ENCODE peak calls at places on chromosomes 13 and 19, in nine cellular contexts. T is left ventricle myocardium inferior, N is GM12865, C is OCI-LY7, H is brain microvascular endothelial cell, Z is heart right ventricle, B is choroid plexus epithelial cell, P is fibroblast of lung, A is HL-60. U is an unnamed sample.

GRCh38 chr19:49145485-49146407 is 9.4 kb downstream of the HRC start:
- DNase-seq in H (peak; percentile 67), N (peak; percentile 71), C (peak; percentile 93), P (peak; percentile 71), B (peak; percentile 86), T (peak; percentile 84), Z (peak; percentile 77), A (peak; percentile 67), U (no peak)

GRCh38 chr19:3073159-3073563 is 10.9 kb upstream of the TLE5 start:
- DNase-seq in H (peak; percentile 32), C (no peak), B (peak; percentile 75), P (peak; percentile 89), A (no peak), T (no peak), N (no peak), Z (no peak), U (peak; percentile 72)

GRCh38 chr13:77207943-77208342 is 119.0 kb downstream of the MYCBP2 start:
- DNase-seq in A (no peak), T (no peak), B (peak; percentile 78), H (peak; percentile 26), N (no peak), P (peak; percentile 79), C (no peak), Z (no peak), U (no peak)

GRCh38 chr19:6236310-6237291 is 43.2 kb downstream of the MLLT1 start:
- DNase-seq in B (no peak), H (no peak), A (no peak), Z (no peak), P (no peak), C (no peak), N (no peak), T (peak; percentile 29), U (no peak)

GRCh38 chr19:41302624-41303351 is 7.2 kb upstream of the CCDC97 start:
- DNase-seq in C (no peak), T (no peak), P (no peak), B (no peak), Z (no peak), H (no peak), N (peak; percentile 88), A (peak; percentile 45), U (no peak)

GRCh38 chr19:48617146-48617937 is 1.6 kb downstream of the RPL18 start:
- DNase-seq in A (no peak), C (no peak), Z (no peak), P (peak; percentile 44), T (no peak), N (no peak), B (peak; percentile 50), H (no peak), U (no peak)

GRCh38 chr19:51697169-51697776 is 4.1 kb downstream of the SPACA6 start:
- DNase-seq in C (no peak), B (no peak), N (no peak), T (no peak), A (no peak), H (no peak), Z (no peak), P (no peak), U (no peak)

GRCh38 chr19:39727070-39727800 is 10.6 kb downstream of the CLC start:
- DNase-seq in H (no peak), T (no peak), A (no peak), B (no peak), N (peak; percentile 34), P (no peak), C (no peak), Z (no peak), U (no peak)

GRCh38 chr13:110869231-110869804 is 45.6 kb downstream of the ANKRD10 start:
- DNase-seq in P (no peak), B (no peak), Z (peak; percentile 61), T (no peak), H (no peak), A (no peak), N (no peak), C (no peak), U (no peak)

GRCh38 chr13:77833331-77833863 is 85.2 kb downstream of the EDNRB start:
- DNase-seq in N (no peak), T (no peak), Z (peak; percentile 24), P (peak; percentile 95), H (no peak), B (peak; percentile 65), C (no peak), A (peak; percentile 72), U (no peak)

GRCh38 chr13:52070929-52071523 is 46.5 kb downstream of the UTP14C start:
- DNase-seq in P (peak; percentile 28), C (peak; percentile 16), N (peak; percentile 9), Z (no peak), A (peak; percentile 19), B (peak; percentile 58), T (no peak), H (peak; percentile 27), U (no peak)

GRCh38 chr13:35283856-35284255 is 192.6 kb downstream of the MAB21L1 start:
- DNase-seq in B (peak; percentile 45), Z (no peak), H (no peak), P (peak; percentile 5), A (no peak), T (no peak), N (peak; percentile 18), C (no peak), U (no peak)

GRCh38 chr19:33110201-33110910 is 21.6 kb upstream of the WDR88 start:
- DNase-seq in N (no peak), B (peak; percentile 86), C (no peak), H (peak; percentile 83), T (no peak), Z (no peak), P (peak; percentile 71), A (no peak), U (no peak)

GRCh38 chr13:113804017-113804702 is 45.1 kb downstream of the TMEM255B start:
- DNase-seq in N (no peak), C (no peak), P (no peak), T (no peak), A (no peak), H (no peak), B (no peak), Z (no peak), U (no peak)

GRCh38 chr19:54473071-54473941 is at the start of gene CDC42EP5:
- DNase-seq in Z (peak; percentile 87), T (peak; percentile 82), B (peak; percentile 92), N (no peak), P (peak; percentile 84), A (no peak), C (no peak), H (peak; percentile 69), U (no peak)

GRCh38 chr19:11418166-11418517 is 972 bp downstream of the RGL3 start:
- DNase-seq in P (no peak), H (no peak), Z (no peak), N (no peak), B (no peak), C (no peak), T (no peak), A (no peak), U (no peak)

GRCh38 chr19:10670876-10671804 is 17.0 kb downstream of the ILF3 start:
- DNase-seq in P (no peak), C (no peak), A (no peak), T (no peak), Z (no peak), H (no peak), B (no peak), N (no peak), U (no peak)

GRCh38 chr19:34519602-34520001 is 38.0 kb downstream of the WTIP start:
- DNase-seq in B (no peak), A (no peak), N (no peak), T (no peak), Z (no peak), P (no peak), C (no peak), H (no peak), U (no peak)

GRCh38 chr19:31648347-31648746 is 299.1 kb upstream of the TSHZ3 start:
- DNase-seq in H (peak; percentile 46), P (peak; percentile 10), Z (no peak), C (no peak), A (no peak), N (no peak), B (peak; percentile 12), T (no peak), U (no peak)

GRCh38 chr13:50419466-50419865 is 404.2 kb downstream of the KCNRG start:
- DNase-seq in N (no peak), T (no peak), H (no peak), Z (no peak), B (no peak), P (no peak), A (no peak), C (no peak), U (no peak)
- H3K4me3 ChIP-seq in N (no peak overlapping the region), T (peak overlapping the region; percentile 26), H (no peak overlapping the region), Z (no peak overlapping the region), B (no peak overlapping the region), P (no peak overlapping the region), A (no peak overlapping the region), C (no peak overlapping the region), U (no peak overlapping the region)

GRCh38 chr13:84455143-84455905 is 573.0 kb upstream of the SLITRK1 start:
- DNase-seq in H (no peak), T (no peak), P (no peak), A (no peak), C (peak; percentile 2), Z (no peak), N (no peak), B (no peak), U (no peak)
- TF ChIP-seq CTCF in H (peak; percentile 16), T (no peak), P (no peak), A (no peak), C (peak; percentile 51), Z (no peak), N (no peak), B (peak; percentile 8), U (no peak)

GRCh38 chr19:55488986-55489710 is 912 bp downstream of the SSC5D start:
- DNase-seq in H (no peak), A (no peak), P (peak; percentile 19), C (no peak), B (no peak), Z (no peak), N (no peak), T (no peak), U (no peak)

GRCh38 chr19:55485439-55486011 is 537 bp downstream of the NAT14 start:
- DNase-seq in B (no peak), Z (no peak), A (no peak), N (peak; percentile 36), P (no peak), H (no peak), C (peak; percentile 58), T (no peak), U (no peak)

GRCh38 chr19:55487884-55488687 is at the start of gene SSC5D:
- DNase-seq in N (no peak), Z (no peak), T (no peak), H (no peak), B (peak; percentile 41), P (peak; percentile 71), A (peak; percentile 29), C (no peak), U (no peak)

GRCh38 chr19:55486043-55486970 is 1.3 kb downstream of the NAT14 start:
- DNase-seq in A (no peak), H (no peak), N (no peak), C (no peak), B (no peak), Z (no peak), P (no peak), T (no peak), U (no peak)

GRCh38 chr19:55486971-55487883 is 1.0 kb upstream of the SSC5D start:
- DNase-seq in C (no peak), B (peak; percentile 96), P (peak; percentile 98), A (peak; percentile 13), N (no peak), H (peak; percentile 88), T (peak; percentile 66), Z (peak; percentile 89), U (peak; percentile 77)
- H3K4me3 ChIP-seq in C (no peak overlapping the region), B (peak overlapping the region; percentile 34), P (peak overlapping the region; percentile 41), A (no peak overlapping the region), N (no peak overlapping the region), H (peak overlapping the region; percentile 9), T (peak overlapping the region; percentile 80), Z (no peak overlapping the region), U (peak overlapping the region; percentile 20)

GRCh38 chr13:106376411-106377112 is 158.9 kb downstream of the EFNB2 start:
- DNase-seq in H (peak; percentile 98), P (peak; percentile 92), T (no peak), C (no peak), N (peak; percentile 24), B (peak; percentile 99), A (no peak), Z (no peak), U (peak; percentile 79)
- TF ChIP-seq CTCF in H (peak; percentile 78), P (peak; percentile 7), T (no peak), C (no peak), N (no peak), B (peak; percentile 80), A (no peak), Z (no peak), U (peak; percentile 29)